ENCODE peak calls at places on chromosomes 4 and X, in seven cellular contexts. U is T-helper 2 cell; P is body of pancreas; A is RKO; O is CD8-positive, alpha-beta T cell; Z is kidney; E is activated CD8-positive, alpha-beta memory T cell treated with anti-CD3 and anti-CD28 coated beads for 48 hours. J is an unnamed sample.

GRCh38 chr4:38751341-38752043 is 31.3 kb downstream of the TLR10 start:
- DNase-seq in Z (no peak), E (no peak), P (no peak), A (no peak), O (no peak), U (no peak), J (no peak)

GRCh38 chrX:10677490-10677889 is 57.1 kb upstream of the MID1 start:
- DNase-seq in U (no peak), E (no peak), A (no peak), O (no peak), P (no peak), Z (no peak), J (no peak)

GRCh38 chr4:163484906-163485305 is 9.6 kb upstream of the TMA16 start:
- DNase-seq in U (peak), P (peak), A (peak), E (no peak), O (peak), Z (no peak), J (peak)

GRCh38 chr4:141807501-141807900 is 171.1 kb downstream of the IL15 start:
- DNase-seq in Z (no peak), P (no peak), A (no peak), E (no peak), O (no peak), U (no peak), J (no peak)

GRCh38 chrX:155027509-155028066 is 944 bp downstream of the FUNDC2 start:
- DNase-seq in P (peak), Z (no peak), E (no peak), O (no peak), U (no peak), A (peak), J (peak)

GRCh38 chr4:39046243-39046642 is 14.0 kb upstream of the TMEM156 start:
- DNase-seq in O (no peak), U (no peak), E (no peak), A (peak), P (no peak), Z (no peak), J (peak)

GRCh38 chr4:52103314-52103713 is 52.2 kb downstream of the SPATA18 start:
- DNase-seq in Z (no peak), P (no peak), E (no peak), O (no peak), A (peak), U (no peak), J (peak)

GRCh38 chr4:168498259-168498658 is 1.4 kb downstream of the PALLD start:
- DNase-seq in U (no peak), E (no peak), P (no peak), O (no peak), A (no peak), Z (no peak), J (no peak)

GRCh38 chr4:52572936-52573485 is 86.1 kb downstream of the USP46 start:
- DNase-seq in O (no peak), U (no peak), P (no peak), A (peak), Z (no peak), E (no peak), J (no peak)

GRCh38 chrX:13334491-13334890 is 14.6 kb upstream of the ATXN3L start:
- DNase-seq in O (no peak), U (no peak), Z (no peak), E (no peak), P (no peak), A (no peak), J (no peak)

GRCh38 chrX:2385224-2385623 is 115.6 kb downstream of the DHRSX start:
- DNase-seq in A (peak), U (no peak), Z (no peak), O (no peak), E (no peak), P (no peak), J (peak)

GRCh38 chr4:24588216-24588954 is 4.0 kb upstream of the DHX15 start:
- DNase-seq in P (no peak), O (no peak), A (no peak), U (no peak), E (no peak), Z (no peak), J (no peak)

GRCh38 chrX:47854474-47854873 is 17.8 kb downstream of the ZNF81 start:
- DNase-seq in A (peak), U (peak), E (no peak), P (peak), O (no peak), Z (no peak), J (no peak)

GRCh38 chrX:9273744-9274143 is 191.1 kb upstream of the TBL1X start:
- DNase-seq in P (no peak), A (no peak), Z (no peak), E (no peak), U (no peak), O (no peak), J (no peak)

GRCh38 chr4:999863-1000425 is 6.7 kb upstream of the SLC26A1 start:
- DNase-seq in E (no peak), O (no peak), U (no peak), A (no peak), P (no peak), Z (no peak), J (no peak)

GRCh38 chr4:6049972-6050371 is 31.7 kb upstream of the C4orf50 start:
- DNase-seq in A (no peak), P (no peak), O (no peak), U (no peak), Z (no peak), E (no peak), J (no peak)

GRCh38 chrX:132023896-132024386 is 839 bp downstream of the STK26 start:
- DNase-seq in U (peak), Z (no peak), P (no peak), A (peak), E (peak), O (peak), J (no peak)

GRCh38 chr4:86184216-86184915 is 175.5 kb downstream of the MAPK10 start:
- DNase-seq in P (no peak), E (no peak), A (no peak), O (no peak), Z (no peak), U (no peak), J (no peak)

GRCh38 chr4:82562553-82562854 is 716 bp upstream of the TMEM150C start:
- DNase-seq in U (no peak), P (no peak), Z (peak), E (no peak), A (no peak), O (no peak), J (no peak)

GRCh38 chr4:109232666-109233065 is 69.8 kb downstream of the COL25A1 start:
- DNase-seq in Z (no peak), P (no peak), O (no peak), E (no peak), A (no peak), U (no peak), J (no peak)

GRCh38 chrX:143571521-143571920 is 54.2 kb upstream of the SPANXN3 start:
- DNase-seq in O (no peak), U (no peak), Z (no peak), A (peak), E (no peak), P (no peak), J (no peak)

GRCh38 chr4:169033660-169034059 is 23.6 kb upstream of the CBR4 start:
- DNase-seq in P (peak), A (no peak), E (no peak), Z (no peak), O (no peak), U (no peak), J (no peak)

GRCh38 chr4:1608196-1608820 is 75.8 kb downstream of the FAM53A start:
- DNase-seq in Z (peak), O (no peak), U (peak), P (no peak), A (no peak), E (no peak), J (no peak)

GRCh38 chr4:46549125-46549524 is 159.2 kb upstream of the GABRA2 start:
- DNase-seq in O (no peak), A (no peak), P (no peak), E (no peak), U (no peak), Z (no peak), J (no peak)

GRCh38 chrX:147550217-147550616 is 361.5 kb upstream of the FMR1 start:
- DNase-seq in U (no peak), P (peak), E (no peak), O (no peak), Z (no peak), A (peak), J (no peak)

GRCh38 chr4:910366-911091 is 21.6 kb downstream of the GAK start:
- DNase-seq in O (no peak), U (no peak), P (no peak), E (no peak), A (no peak), Z (peak), J (no peak)

GRCh38 chr4:129223955-129224354 is 128.0 kb downstream of the C4orf33 start:
- DNase-seq in P (no peak), Z (no peak), O (no peak), A (no peak), U (no peak), E (no peak), J (no peak)

GRCh38 chr4:94559351-94559806 is 107.6 kb downstream of the PDLIM5 start:
- DNase-seq in U (no peak), A (no peak), P (no peak), O (no peak), E (no peak), Z (no peak), J (no peak)

GRCh38 chrX:155643240-155643639 is 30.5 kb upstream of the TMLHE start:
- DNase-seq in O (no peak), E (no peak), Z (no peak), P (no peak), A (no peak), U (no peak), J (no peak)

GRCh38 chr4:70703695-70704332 is 15.5 kb downstream of the UTP3 start:
- DNase-seq in Z (no peak), P (no peak), E (no peak), O (no peak), U (no peak), A (peak), J (peak)

GRCh38 chr4:43380093-43380492 is 487.6 kb downstream of the GRXCR1 start:
- DNase-seq in U (no peak), A (no peak), P (no peak), Z (no peak), E (no peak), O (no peak), J (no peak)

GRCh38 chr4:26161030-26161824 is 159.6 kb upstream of the RBPJ start:
- DNase-seq in Z (no peak), E (no peak), U (no peak), P (no peak), A (peak), O (no peak), J (no peak)

GRCh38 chr4:75985116-75985515 is 5.6 kb downstream of the SDAD1 start:
- DNase-seq in O (no peak), P (no peak), A (peak), E (no peak), Z (no peak), U (no peak), J (no peak)